ENCODE peak calls at places on chromosomes 5 and 9, in eight cellular contexts. K is choroid plexus epithelial cell; T is CD4-positive, CD25-positive, alpha-beta regulatory T cell; Y is HTR-8/SVneo; J is amygdala; L is T-helper 2 cell treated with Interferon-gamma antibody and Interleukin-4, amounts not matched to agents 5 μg/mL and 100 μg/mL, for 36 hours; V is astrocyte of the cerebellum; Q is left colon. G is an unnamed sample.

GRCh38 chr5:150540615-150541396 is 32.9 kb downstream of the NDST1 start:
- DNase-seq in K (peak), T (no peak), Y (no peak), J (no peak), L (no peak), V (peak), Q (no peak), G (no peak)

GRCh38 chr9:93567271-93567959 is 9.0 kb upstream of the PHF2 start:
- DNase-seq in K (no peak), T (peak), Y (no peak), J (no peak), L (no peak), V (no peak), Q (peak), G (no peak)

GRCh38 chr5:77935516-77936364 is 159.6 kb upstream of the TBCA start:
- DNase-seq in K (no peak), T (no peak), Y (no peak), J (no peak), L (peak), V (no peak), Q (no peak), G (no peak)

GRCh38 chr5:157024213-157024959 is 34.5 kb downstream of the HAVCR1 start:
- DNase-seq in K (no peak), T (no peak), Y (no peak), J (no peak), L (no peak), V (no peak), Q (no peak), G (no peak)

GRCh38 chr9:79129865-79130480 is 441.8 kb upstream of the TLE4 start:
- DNase-seq in K (peak), T (no peak), Y (peak), J (peak), L (no peak), V (peak), Q (peak), G (peak)

GRCh38 chr5:67900515-67900914 is 315.0 kb upstream of the PIK3R1 start:
- DNase-seq in K (no peak), T (no peak), Y (no peak), J (no peak), L (no peak), V (peak), Q (no peak), G (no peak)

GRCh38 chr9:70127036-70127435 is 83.4 kb downstream of the MAMDC2 start:
- DNase-seq in K (no peak), T (no peak), Y (no peak), J (no peak), L (no peak), V (no peak), Q (no peak), G (no peak)

GRCh38 chr9:20394928-20395327 is 227.4 kb downstream of the MLLT3 start:
- DNase-seq in K (no peak), T (no peak), Y (no peak), J (no peak), L (no peak), V (no peak), Q (no peak), G (no peak)

GRCh38 chr5:139190125-139190524 is 8.0 kb downstream of the SIL1 start:
- DNase-seq in K (peak), T (no peak), Y (no peak), J (no peak), L (no peak), V (no peak), Q (no peak), G (no peak)

GRCh38 chr5:124274949-124275348 is 471.5 kb downstream of the ZNF608 start:
- DNase-seq in K (peak), T (no peak), Y (peak), J (no peak), L (no peak), V (no peak), Q (no peak), G (peak)

GRCh38 chr9:124298646-124299235 is 41.0 kb downstream of the NEK6 start:
- DNase-seq in K (no peak), T (no peak), Y (no peak), J (no peak), L (no peak), V (no peak), Q (no peak), G (no peak)

GRCh38 chr5:151895660-151896040 is 29.0 kb downstream of the GLRA1 start:
- DNase-seq in K (no peak), T (no peak), Y (peak), J (no peak), L (no peak), V (no peak), Q (no peak), G (no peak)

GRCh38 chr5:122844136-122844915 is 1.1 kb upstream of the SNX24 start:
- DNase-seq in K (peak), T (no peak), Y (no peak), J (no peak), L (no peak), V (no peak), Q (peak), G (no peak)

GRCh38 chr5:33984671-33985124 is at the start of gene SLC45A2:
- DNase-seq in K (peak), T (no peak), Y (no peak), J (no peak), L (no peak), V (no peak), Q (no peak), G (no peak)

GRCh38 chr5:68369436-68370125 is 154.0 kb downstream of the PIK3R1 start:
- DNase-seq in K (no peak), T (peak), Y (no peak), J (no peak), L (peak), V (no peak), Q (no peak), G (no peak)

GRCh38 chr9:92278117-92278516 is 15.4 kb downstream of the IARS1 start:
- DNase-seq in K (peak), T (no peak), Y (no peak), J (no peak), L (no peak), V (no peak), Q (no peak), G (no peak)

GRCh38 chr9:77305622-77306365 is 128.5 kb downstream of the VPS13A start:
- DNase-seq in K (peak), T (no peak), Y (no peak), J (no peak), L (no peak), V (no peak), Q (no peak), G (no peak)

GRCh38 chr5:1881273-1881586 is 1.5 kb downstream of the IRX4 start:
- DNase-seq in K (no peak), T (no peak), Y (peak), J (no peak), L (no peak), V (no peak), Q (no peak), G (no peak)

GRCh38 chr9:17962747-17963146 is 383.9 kb downstream of the SH3GL2 start:
- DNase-seq in K (no peak), T (no peak), Y (no peak), J (no peak), L (no peak), V (no peak), Q (peak), G (no peak)

GRCh38 chr9:89109666-89110065 is 69.0 kb downstream of the SHC3 start:
- DNase-seq in K (peak), T (no peak), Y (no peak), J (no peak), L (no peak), V (no peak), Q (no peak), G (no peak)

GRCh38 chr9:6924149-6924548 is 166.4 kb downstream of the KDM4C start:
- DNase-seq in K (no peak), T (no peak), Y (no peak), J (no peak), L (no peak), V (no peak), Q (no peak), G (no peak)

GRCh38 chr5:95708876-95709275 is 22.3 kb upstream of the RHOBTB3 start:
- DNase-seq in K (no peak), T (no peak), Y (no peak), J (no peak), L (no peak), V (no peak), Q (no peak), G (no peak)

GRCh38 chr5:134131165-134131564 is 16.7 kb downstream of the TCF7 start:
- DNase-seq in K (no peak), T (no peak), Y (no peak), J (no peak), L (peak), V (no peak), Q (no peak), G (no peak)

GRCh38 chr5:18990852-18991251 is 997.1 kb downstream of the CDH18 start:
- DNase-seq in K (no peak), T (no peak), Y (no peak), J (no peak), L (no peak), V (no peak), Q (no peak), G (no peak)

GRCh38 chr9:31807574-31808256 is 576.7 kb upstream of the ACO1 start:
- DNase-seq in K (peak), T (no peak), Y (no peak), J (no peak), L (no peak), V (no peak), Q (no peak), G (peak)

GRCh38 chr5:153618857-153619256 is 128.4 kb downstream of the GRIA1 start:
- DNase-seq in K (no peak), T (no peak), Y (no peak), J (no peak), L (no peak), V (no peak), Q (no peak), G (no peak)

GRCh38 chr9:2497666-2498400 is 123.8 kb upstream of the VLDLR start:
- DNase-seq in K (no peak), T (no peak), Y (no peak), J (no peak), L (no peak), V (no peak), Q (no peak), G (no peak)

GRCh38 chr9:8278048-8278447 is 478.5 kb upstream of the DMAC1 start:
- DNase-seq in K (no peak), T (no peak), Y (no peak), J (no peak), L (no peak), V (no peak), Q (no peak), G (no peak)

GRCh38 chr5:135214897-135215616 is 181.0 kb upstream of the PITX1 start:
- DNase-seq in K (peak), T (no peak), Y (no peak), J (no peak), L (no peak), V (no peak), Q (no peak), G (no peak)

GRCh38 chr9:19495186-19496028 is 86.6 kb downstream of the ACER2 start:
- DNase-seq in K (no peak), T (no peak), Y (no peak), J (no peak), L (no peak), V (no peak), Q (no peak), G (no peak)

GRCh38 chr9:15889555-15889954 is 336.7 kb downstream of the CCDC171 start:
- DNase-seq in K (peak), T (no peak), Y (no peak), J (no peak), L (no peak), V (no peak), Q (no peak), G (no peak)

GRCh38 chr5:32710335-32710858 is 724 bp upstream of the NPR3 start:
- DNase-seq in K (no peak), T (no peak), Y (peak), J (no peak), L (no peak), V (no peak), Q (peak), G (peak)

GRCh38 chr5:66285343-66285942 is 141.3 kb downstream of the SREK1 start:
- DNase-seq in K (no peak), T (no peak), Y (no peak), J (no peak), L (no peak), V (no peak), Q (no peak), G (no peak)

GRCh38 chr9:101562966-101563365 is 29.3 kb downstream of the RNF20 start:
- DNase-seq in K (peak), T (no peak), Y (no peak), J (no peak), L (no peak), V (no peak), Q (no peak), G (no peak)

GRCh38 chr9:129307227-129307970 is 129.3 kb upstream of the IER5L start:
- DNase-seq in K (no peak), T (no peak), Y (no peak), J (no peak), L (no peak), V (no peak), Q (no peak), G (no peak)

GRCh38 chr5:58085800-58086199 is 374.1 kb downstream of the PLK2 start:
- DNase-seq in K (peak), T (no peak), Y (peak), J (no peak), L (no peak), V (peak), Q (no peak), G (peak)

GRCh38 chr5:170502692-170503091 is 1.1 kb upstream of the KCNIP1 start:
- DNase-seq in K (no peak), T (no peak), Y (no peak), J (no peak), L (no peak), V (no peak), Q (no peak), G (no peak)

GRCh38 chr5:124628721-124629596 is 117.5 kb downstream of the ZNF608 start:
- DNase-seq in K (peak), T (no peak), Y (peak), J (no peak), L (no peak), V (peak), Q (no peak), G (peak)

GRCh38 chr5:142301487-142302035 is 23.3 kb downstream of the SPRY4 start:
- DNase-seq in K (no peak), T (no peak), Y (no peak), J (no peak), L (no peak), V (no peak), Q (peak), G (peak)

G was measured in LoVo.